ENCODE peak calls at places on chromosomes 11 and 22, in ten cellular contexts. One of them, this sample, is unnamed.

GRCh38 chr22:25111579-25112517 is 87.8 kb upstream of the CRYBB3 start:
- DNase-seq in fibroblast of lung: no peak
- DNase-seq in NB4: peak
- DNase-seq in cardiac fibroblast: no peak
- DNase-seq in HFFc6: no peak
- DNase-seq in fibroblast of pulmonary artery: no peak
- DNase-seq in adrenal gland: peak
- DNase-seq in ovary: no peak
- DNase-seq in AG04450: no peak
- DNase-seq in IMR-90: no peak
- DNase-seq in this sample: no peak

GRCh38 chr22:50728523-50728931 is 9.5 kb upstream of the ACR start:
- DNase-seq in ovary: no peak
- DNase-seq in IMR-90: no peak
- DNase-seq in fibroblast of lung: no peak
- DNase-seq in HFFc6: no peak
- DNase-seq in fibroblast of pulmonary artery: no peak
- DNase-seq in adrenal gland: no peak
- DNase-seq in cardiac fibroblast: no peak
- DNase-seq in NB4: no peak
- DNase-seq in AG04450: no peak
- DNase-seq in this sample: no peak

GRCh38 chr11:34165786-34166557 is 60.5 kb downstream of the NAT10 start:
- DNase-seq in IMR-90: no peak
- DNase-seq in fibroblast of lung: no peak
- DNase-seq in fibroblast of pulmonary artery: no peak
- DNase-seq in cardiac fibroblast: no peak
- DNase-seq in adrenal gland: peak
- DNase-seq in ovary: no peak
- DNase-seq in AG04450: no peak
- DNase-seq in NB4: no peak
- DNase-seq in HFFc6: no peak
- DNase-seq in this sample: no peak

GRCh38 chr11:12698049-12698448 is 23.8 kb downstream of the TEAD1 start:
- DNase-seq in HFFc6: no peak
- DNase-seq in fibroblast of lung: no peak
- DNase-seq in AG04450: no peak
- DNase-seq in cardiac fibroblast: no peak
- DNase-seq in fibroblast of pulmonary artery: no peak
- DNase-seq in ovary: no peak
- DNase-seq in NB4: no peak
- DNase-seq in adrenal gland: no peak
- DNase-seq in IMR-90: no peak
- DNase-seq in this sample: no peak

GRCh38 chr22:17984114-17984513 is 40.2 kb downstream of the MICAL3 start:
- DNase-seq in fibroblast of lung: no peak
- DNase-seq in adrenal gland: no peak
- DNase-seq in cardiac fibroblast: no peak
- DNase-seq in ovary: no peak
- DNase-seq in NB4: peak
- DNase-seq in fibroblast of pulmonary artery: no peak
- DNase-seq in AG04450: no peak
- DNase-seq in HFFc6: no peak
- DNase-seq in IMR-90: no peak
- DNase-seq in this sample: no peak

GRCh38 chr22:44266811-44267760 is 45.7 kb downstream of the SHISAL1 start:
- DNase-seq in ovary: no peak
- DNase-seq in adrenal gland: no peak
- DNase-seq in AG04450: no peak
- DNase-seq in cardiac fibroblast: no peak
- DNase-seq in HFFc6: no peak
- DNase-seq in IMR-90: no peak
- DNase-seq in fibroblast of lung: no peak
- DNase-seq in fibroblast of pulmonary artery: no peak
- DNase-seq in NB4: no peak
- DNase-seq in this sample: no peak

GRCh38 chr11:926341-926916 is 759 bp downstream of the AP2A2 start:
- DNase-seq in IMR-90: peak
- DNase-seq in fibroblast of lung: peak
- DNase-seq in ovary: no peak
- DNase-seq in fibroblast of pulmonary artery: peak
- DNase-seq in cardiac fibroblast: peak
- DNase-seq in adrenal gland: peak
- DNase-seq in NB4: no peak
- DNase-seq in HFFc6: peak
- DNase-seq in AG04450: no peak
- DNase-seq in this sample: peak

GRCh38 chr11:43404406-43404805 is 45.7 kb downstream of the TTC17 start:
- DNase-seq in adrenal gland: no peak
- DNase-seq in NB4: no peak
- DNase-seq in ovary: no peak
- DNase-seq in AG04450: no peak
- DNase-seq in fibroblast of lung: no peak
- DNase-seq in fibroblast of pulmonary artery: no peak
- DNase-seq in cardiac fibroblast: no peak
- DNase-seq in IMR-90: no peak
- DNase-seq in HFFc6: no peak
- DNase-seq in this sample: no peak

GRCh38 chr11:62602141-62603071 is 741 bp upstream of the MTA2 start:
- DNase-seq in HFFc6: peak
- DNase-seq in ovary: peak
- DNase-seq in fibroblast of lung: peak
- DNase-seq in adrenal gland: peak
- DNase-seq in cardiac fibroblast: no peak
- DNase-seq in fibroblast of pulmonary artery: peak
- DNase-seq in IMR-90: peak
- DNase-seq in NB4: no peak
- DNase-seq in AG04450: no peak
- DNase-seq in this sample: peak

GRCh38 chr22:41917906-41918791 is 3.3 kb upstream of the SHISA8 start:
- DNase-seq in fibroblast of pulmonary artery: peak
- DNase-seq in AG04450: no peak
- DNase-seq in cardiac fibroblast: peak
- DNase-seq in fibroblast of lung: peak
- DNase-seq in IMR-90: peak
- DNase-seq in NB4: peak
- DNase-seq in HFFc6: no peak
- DNase-seq in adrenal gland: no peak
- DNase-seq in ovary: no peak
- DNase-seq in this sample: peak

GRCh38 chr22:32764330-32765116 is 37.0 kb upstream of the TIMP3 start:
- DNase-seq in adrenal gland: no peak
- DNase-seq in HFFc6: peak
- DNase-seq in NB4: peak
- DNase-seq in cardiac fibroblast: peak
- DNase-seq in AG04450: peak
- DNase-seq in ovary: no peak
- DNase-seq in fibroblast of pulmonary artery: peak
- DNase-seq in IMR-90: peak
- DNase-seq in fibroblast of lung: peak
- DNase-seq in this sample: peak

GRCh38 chr22:33971561-33971961 is 51.3 kb upstream of the LARGE1 start:
- DNase-seq in NB4: peak
- DNase-seq in cardiac fibroblast: peak
- DNase-seq in HFFc6: no peak
- DNase-seq in fibroblast of pulmonary artery: no peak
- DNase-seq in fibroblast of lung: no peak
- DNase-seq in ovary: no peak
- DNase-seq in IMR-90: no peak
- DNase-seq in AG04450: no peak
- DNase-seq in adrenal gland: no peak
- DNase-seq in this sample: no peak

GRCh38 chr11:71438650-71439049 is 9.5 kb downstream of the DHCR7 start:
- DNase-seq in cardiac fibroblast: no peak
- DNase-seq in fibroblast of pulmonary artery: no peak
- DNase-seq in fibroblast of lung: no peak
- DNase-seq in adrenal gland: no peak
- DNase-seq in IMR-90: no peak
- DNase-seq in NB4: no peak
- DNase-seq in AG04450: no peak
- DNase-seq in HFFc6: no peak
- DNase-seq in ovary: no peak
- DNase-seq in this sample: no peak

GRCh38 chr11:8631395-8632110 is 37.5 kb upstream of the STK33 start:
- DNase-seq in IMR-90: peak
- DNase-seq in fibroblast of pulmonary artery: peak
- DNase-seq in cardiac fibroblast: peak
- DNase-seq in fibroblast of lung: peak
- DNase-seq in adrenal gland: no peak
- DNase-seq in NB4: no peak
- DNase-seq in HFFc6: peak
- DNase-seq in AG04450: peak
- DNase-seq in ovary: no peak
- DNase-seq in this sample: peak

GRCh38 chr22:24128631-24129601 is 52.4 kb upstream of the SUSD2 start:
- DNase-seq in fibroblast of lung: no peak
- DNase-seq in cardiac fibroblast: no peak
- DNase-seq in AG04450: no peak
- DNase-seq in adrenal gland: no peak
- DNase-seq in IMR-90: no peak
- DNase-seq in ovary: no peak
- DNase-seq in fibroblast of pulmonary artery: no peak
- DNase-seq in HFFc6: no peak
- DNase-seq in NB4: no peak
- DNase-seq in this sample: no peak

GRCh38 chr22:43923191-43923590 is 414 bp upstream of the PNPLA3 start:
- DNase-seq in ovary: no peak
- DNase-seq in HFFc6: no peak
- DNase-seq in cardiac fibroblast: peak
- DNase-seq in fibroblast of pulmonary artery: no peak
- DNase-seq in AG04450: no peak
- DNase-seq in IMR-90: no peak
- DNase-seq in NB4: peak
- DNase-seq in fibroblast of lung: peak
- DNase-seq in adrenal gland: no peak
- DNase-seq in this sample: peak

GRCh38 chr22:49971232-49972162 is 10.9 kb downstream of the PIM3 start:
- DNase-seq in ovary: peak
- DNase-seq in AG04450: no peak
- DNase-seq in NB4: peak
- DNase-seq in fibroblast of pulmonary artery: peak
- DNase-seq in cardiac fibroblast: peak
- DNase-seq in fibroblast of lung: peak
- DNase-seq in IMR-90: no peak
- DNase-seq in HFFc6: peak
- DNase-seq in adrenal gland: peak
- DNase-seq in this sample: no peak

DNA sequence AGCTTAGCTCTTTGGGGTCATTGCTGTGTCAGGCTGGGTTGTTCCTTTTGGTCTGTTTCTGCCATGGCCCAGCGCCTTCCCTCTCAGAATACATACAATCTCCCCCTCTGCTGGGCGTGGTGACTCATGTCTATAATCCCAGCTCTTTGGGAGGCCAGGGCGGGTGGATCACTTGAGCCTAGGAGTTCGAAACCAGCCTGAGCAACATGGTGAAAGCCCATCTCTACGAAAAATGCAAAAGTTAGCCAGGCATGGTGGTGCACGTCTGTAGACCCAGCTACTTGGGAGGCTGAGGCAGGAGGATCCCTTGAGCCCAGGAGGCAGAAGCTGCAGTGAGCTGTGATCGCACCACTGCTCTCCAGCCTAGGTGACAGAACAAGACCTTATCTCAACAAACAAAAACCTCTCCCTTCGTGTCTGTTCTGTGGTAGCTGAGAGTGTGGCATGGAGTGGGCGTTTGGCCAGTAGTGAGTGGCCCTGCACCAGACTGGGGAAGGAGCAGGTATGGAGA is 46.7 kb upstream of the RAB1B start:
- DNase-seq in ovary: no peak
- DNase-seq in AG04450: no peak
- DNase-seq in adrenal gland: no peak
- DNase-seq in cardiac fibroblast: peak
- DNase-seq in fibroblast of lung: no peak
- DNase-seq in fibroblast of pulmonary artery: no peak
- DNase-seq in NB4: peak
- DNase-seq in HFFc6: no peak
- DNase-seq in IMR-90: peak
- DNase-seq in this sample: no peak
- TF ChIP-seq CTCF in ovary: no peak
- TF ChIP-seq CTCF in AG04450: no peak
- TF ChIP-seq CTCF in adrenal gland: no peak
- TF ChIP-seq CTCF in cardiac fibroblast: no peak
- TF ChIP-seq CTCF in fibroblast of lung: no peak
- TF ChIP-seq CTCF in fibroblast of pulmonary artery: no peak
- TF ChIP-seq CTCF in NB4: no peak
- TF ChIP-seq CTCF in HFFc6: no peak
- TF ChIP-seq CTCF in IMR-90: no peak
- TF ChIP-seq CTCF in this sample: no peak

GRCh38 chr11:69240332-69241074 is 53.5 kb upstream of the MYEOV start:
- DNase-seq in HFFc6: peak
- DNase-seq in NB4: peak
- DNase-seq in ovary: no peak
- DNase-seq in fibroblast of lung: no peak
- DNase-seq in fibroblast of pulmonary artery: peak
- DNase-seq in cardiac fibroblast: peak
- DNase-seq in adrenal gland: no peak
- DNase-seq in AG04450: no peak
- DNase-seq in IMR-90: peak
- DNase-seq in this sample: no peak
- TF ChIP-seq CTCF in HFFc6: peak
- TF ChIP-seq CTCF in NB4: peak
- TF ChIP-seq CTCF in ovary: no peak
- TF ChIP-seq CTCF in fibroblast of lung: peak
- TF ChIP-seq CTCF in fibroblast of pulmonary artery: peak
- TF ChIP-seq CTCF in cardiac fibroblast: peak
- TF ChIP-seq CTCF in adrenal gland: peak
- TF ChIP-seq CTCF in AG04450: peak
- TF ChIP-seq CTCF in IMR-90: peak
- TF ChIP-seq CTCF in this sample: peak

DNA sequence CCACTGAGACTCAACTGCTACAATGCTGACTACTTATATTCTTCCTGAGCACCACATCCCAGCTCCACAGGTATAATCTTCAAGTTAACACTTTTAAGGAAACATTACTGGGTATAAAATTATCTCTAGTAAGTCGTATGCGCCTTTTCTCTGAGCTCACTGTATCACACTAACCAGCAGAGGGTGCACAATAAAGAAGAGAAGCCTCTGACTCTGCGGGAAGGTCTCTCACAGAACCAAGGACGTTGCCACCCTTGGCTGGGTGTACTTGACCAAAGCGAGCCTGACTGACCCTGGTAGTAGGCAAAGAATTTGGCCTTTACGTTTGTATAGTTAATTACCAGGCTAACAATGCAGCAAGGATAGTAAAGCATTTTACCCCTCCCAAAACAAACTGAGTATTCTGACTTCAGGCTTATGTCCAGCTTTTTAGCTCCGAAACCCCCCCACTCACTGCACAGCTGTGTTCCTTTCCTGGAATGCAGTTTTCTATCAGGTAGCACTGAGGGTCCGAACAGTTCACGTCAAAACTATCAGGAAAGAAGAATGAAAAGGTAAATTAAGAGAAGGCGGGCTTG is at the start of gene BTBD18:
- DNase-seq in HFFc6: peak
- DNase-seq in fibroblast of pulmonary artery: peak
- DNase-seq in IMR-90: peak
- DNase-seq in adrenal gland: peak
- DNase-seq in fibroblast of lung: peak
- DNase-seq in ovary: no peak
- DNase-seq in cardiac fibroblast: peak
- DNase-seq in NB4: peak
- DNase-seq in AG04450: no peak
- DNase-seq in this sample: peak
- TF ChIP-seq CTCF in HFFc6: peak
- TF ChIP-seq CTCF in fibroblast of pulmonary artery: peak
- TF ChIP-seq CTCF in IMR-90: peak
- TF ChIP-seq CTCF in adrenal gland: peak
- TF ChIP-seq CTCF in fibroblast of lung: peak
- TF ChIP-seq CTCF in ovary: no peak
- TF ChIP-seq CTCF in cardiac fibroblast: peak
- TF ChIP-seq CTCF in NB4: peak
- TF ChIP-seq CTCF in AG04450: peak
- TF ChIP-seq CTCF in this sample: peak

GRCh38 chr11:128478305-128478704 is 109.1 kb downstream of the ETS1 start:
- DNase-seq in ovary: no peak
- DNase-seq in NB4: no peak
- DNase-seq in AG04450: no peak
- DNase-seq in cardiac fibroblast: no peak
- DNase-seq in fibroblast of lung: no peak
- DNase-seq in fibroblast of pulmonary artery: no peak
- DNase-seq in IMR-90: no peak
- DNase-seq in adrenal gland: no peak
- DNase-seq in HFFc6: no peak
- DNase-seq in this sample: no peak
- TF ChIP-seq CTCF in ovary: no peak
- TF ChIP-seq CTCF in NB4: no peak
- TF ChIP-seq CTCF in AG04450: no peak
- TF ChIP-seq CTCF in cardiac fibroblast: no peak
- TF ChIP-seq CTCF in fibroblast of lung: no peak
- TF ChIP-seq CTCF in fibroblast of pulmonary artery: no peak
- TF ChIP-seq CTCF in IMR-90: no peak
- TF ChIP-seq CTCF in adrenal gland: no peak
- TF ChIP-seq CTCF in HFFc6: no peak
- TF ChIP-seq CTCF in this sample: no peak

This sample was measured in astrocyte of the spinal cord.